ENCODE peak calls at places on chromosomes 2 and 18, in seven cellular contexts. E is stimulated activated CD4-positive, alpha-beta T cell treated with anti-CD3 and anti-CD28 coated beads, Interleukin-1b, Interleukin-23, amount 100 ng/mL, for 1 hour; S is AG08396; W is fibroblast of villous mesenchyme; L is astrocyte of the spinal cord; J is upper lobe of right lung; P is effector memory CD4-positive, alpha-beta T cell. G is an unnamed sample.

GRCh38 chr2:106012591-106013347 is 181.3 kb downstream of the UXS1 start:
- DNase-seq in E (no peak), S (no peak), W (no peak), L (no peak), J (no peak), P (no peak), G (no peak)

GRCh38 chr18:50870138-50870845 is 8.6 kb upstream of the ME2 start:
- DNase-seq in E (no peak), S (no peak), W (peak), L (peak), J (peak), P (no peak), G (no peak)

GRCh38 chr2:225637199-225637598 is 237.7 kb downstream of the NYAP2 start:
- DNase-seq in E (no peak), S (no peak), W (no peak), L (no peak), J (no peak), P (no peak), G (no peak)

GRCh38 chr18:67219821-67220220 is 296.7 kb downstream of the DSEL start:
- DNase-seq in E (no peak), S (no peak), W (no peak), L (no peak), J (no peak), P (no peak), G (no peak)

GRCh38 chr2:191544511-191545062 is 133.3 kb upstream of the NABP1 start:
- DNase-seq in E (no peak), S (no peak), W (no peak), L (no peak), J (no peak), P (no peak), G (no peak)

GRCh38 chr2:210818473-210818872 is 262.1 kb downstream of the CPS1 start:
- DNase-seq in E (no peak), S (no peak), W (no peak), L (no peak), J (no peak), P (no peak), G (no peak)

GRCh38 chr18:79245517-79246001 is 150.2 kb upstream of the NFATC1 start:
- DNase-seq in E (no peak), S (no peak), W (no peak), L (no peak), J (no peak), P (peak), G (no peak)

GRCh38 chr2:33022989-33023731 is 76.4 kb downstream of the LTBP1 start:
- DNase-seq in E (no peak), S (peak), W (peak), L (peak), J (no peak), P (no peak), G (no peak)

GRCh38 chr18:54742654-54743053 is 85.6 kb upstream of the RAB27B start:
- DNase-seq in E (no peak), S (peak), W (peak), L (peak), J (no peak), P (no peak), G (no peak)

GRCh38 chr2:132632000-132632649 is 37.9 kb downstream of the LYPD1 start:
- DNase-seq in E (no peak), S (no peak), W (peak), L (peak), J (no peak), P (no peak), G (no peak)

GRCh38 chr2:74532222-74532621 is 2.5 kb downstream of the HTRA2 start:
- DNase-seq in E (no peak), S (peak), W (peak), L (peak), J (no peak), P (no peak), G (no peak)

GRCh38 chr18:12283256-12283655 is 24.8 kb upstream of the TUBB6 start:
- DNase-seq in E (no peak), S (no peak), W (peak), L (peak), J (no peak), P (no peak), G (no peak)

GRCh38 chr2:74540291-74540690 is 10.6 kb downstream of the HTRA2 start:
- DNase-seq in E (no peak), S (no peak), W (no peak), L (no peak), J (peak), P (no peak), G (no peak)

GRCh38 chr2:239768031-239768800 is 256.9 kb downstream of the NDUFA10 start:
- DNase-seq in E (no peak), S (no peak), W (no peak), L (no peak), J (peak), P (no peak), G (no peak)

GRCh38 chr2:145751634-145752033 is 1231.7 kb upstream of the ZEB2 start:
- DNase-seq in E (no peak), S (no peak), W (peak), L (peak), J (no peak), P (no peak), G (no peak)

GRCh38 chr18:48719988-48720654 is 181.3 kb downstream of the CTIF start:
- DNase-seq in E (no peak), S (peak), W (peak), L (peak), J (no peak), P (no peak), G (no peak)

GRCh38 chr2:218400167-218400929 is 680 bp downstream of the CTDSP1 start:
- DNase-seq in E (no peak), S (peak), W (peak), L (peak), J (peak), P (peak), G (no peak)

GRCh38 chr2:236015171-236015570 is 153.0 kb downstream of the GBX2 start:
- DNase-seq in E (no peak), S (no peak), W (no peak), L (no peak), J (no peak), P (no peak), G (no peak)

GRCh38 chr2:122634261-122634660 is 878.8 kb downstream of the TSN start:
- DNase-seq in E (no peak), S (peak), W (peak), L (peak), J (no peak), P (no peak), G (no peak)

GRCh38 chr18:22856870-22857269 is 76.3 kb upstream of the RBBP8 start:
- DNase-seq in E (no peak), S (no peak), W (no peak), L (no peak), J (no peak), P (no peak), G (no peak)

GRCh38 chr2:66865161-66865560 is 430.2 kb downstream of the MEIS1 start:
- DNase-seq in E (no peak), S (no peak), W (no peak), L (no peak), J (no peak), P (no peak), G (no peak)